ENCODE peak calls at places on chromosome 19, in six cellular contexts. H is breast epithelium, F is H1, K is prostate gland, N is spleen, U is suprapubic skin. B is an unnamed sample.
A peak's percentile ranks its signal among the peaks of the same experiment; 100 is the strongest.

GRCh38 chr19:16589917-16590316 is 17.7 kb upstream of the SLC35E1 start:
- DNase-seq in N (no peak), F (no peak), U (no peak), K (no peak), H (no peak), B (no peak)

GRCh38 chr19:4738734-4739133 is 15.1 kb upstream of the DPP9 start:
- DNase-seq in K (no peak), F (no peak), U (no peak), H (no peak), N (no peak), B (no peak)

GRCh38 chr19:56217039-56217949 is 15.2 kb downstream of the ZSCAN5C start:
- DNase-seq in K (peak; percentile 24), F (peak; percentile 27), U (no peak), N (no peak), H (no peak), B (no peak)

GRCh38 chr19:10352764-10353671 is 13.6 kb upstream of the ICAM3 start:
- DNase-seq in H (no peak), F (peak; percentile 90), N (no peak), U (no peak), K (no peak), B (no peak)

GRCh38 chr19:8935460-8935859 is 74.7 kb downstream of the MUC16 start:
- DNase-seq in U (no peak), K (no peak), N (no peak), F (no peak), H (no peak), B (no peak)

GRCh38 chr19:41638624-41639023 is 11.8 kb upstream of the CEACAM4 start:
- DNase-seq in F (no peak), K (no peak), H (no peak), U (no peak), N (no peak), B (no peak)

GRCh38 chr19:43311706-43312105 is 41.8 kb upstream of the CD177 start:
- DNase-seq in H (no peak), F (no peak), N (no peak), U (no peak), K (no peak), B (no peak)

GRCh38 chr19:15782211-15782610 is 5.2 kb upstream of the OR10H5 start:
- DNase-seq in U (no peak), N (no peak), K (no peak), H (no peak), F (no peak), B (no peak)

GRCh38 chr19:51861870-51862622 is 25.7 kb downstream of the ZNF577 start:
- DNase-seq in F (no peak), H (no peak), K (no peak), N (no peak), U (no peak), B (no peak)

GRCh38 chr19:4557186-4557970 is 2.1 kb downstream of the SEMA6B start:
- DNase-seq in K (no peak), N (peak; percentile 86), F (no peak), H (no peak), U (no peak), B (no peak)

GRCh38 chr19:2579678-2580280 is 103.9 kb downstream of the GADD45B start:
- DNase-seq in N (peak; percentile 47), K (no peak), H (no peak), F (no peak), U (peak; percentile 65), B (no peak)

GRCh38 chr19:2575734-2576481 is 100.0 kb downstream of the GADD45B start:
- DNase-seq in K (no peak), U (peak; percentile 95), F (no peak), H (peak; percentile 70), N (peak; percentile 57), B (peak; percentile 66)

GRCh38 chr19:2577722-2578335 is 101.9 kb downstream of the GADD45B start:
- DNase-seq in U (peak; percentile 69), K (no peak), N (peak; percentile 36), H (no peak), F (no peak), B (no peak)

GRCh38 chr19:2578911-2579677 is 103.2 kb downstream of the GADD45B start:
- DNase-seq in F (peak; percentile 76), K (peak; percentile 91), H (peak; percentile 89), N (peak; percentile 93), U (peak; percentile 95), B (peak; percentile 96)

DNA sequence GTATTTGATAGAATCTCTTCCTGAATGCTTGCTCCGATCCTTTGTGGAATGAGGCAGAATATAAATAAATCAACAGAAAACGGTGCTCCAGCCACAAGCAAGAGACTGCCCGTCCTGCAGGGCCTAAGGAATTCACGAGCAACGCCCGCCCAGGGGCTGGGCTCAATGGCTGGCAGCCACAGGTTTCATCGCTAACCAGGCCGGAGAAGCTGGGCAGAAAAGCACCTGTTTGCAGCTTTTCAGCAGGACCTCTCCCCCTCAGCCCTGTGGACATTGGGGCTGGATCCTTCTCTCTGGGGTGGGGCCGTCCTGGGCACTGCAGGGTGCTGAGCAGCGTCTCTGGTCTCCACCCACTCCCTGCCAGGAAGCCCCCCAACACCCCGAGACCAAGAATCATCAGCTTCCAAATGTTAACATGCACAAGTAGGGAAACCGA is 102.5 kb downstream of the GADD45B start:
- DNase-seq in F (no peak), U (peak; percentile 76), N (peak; percentile 66), H (peak; percentile 40), K (peak; percentile 55), B (peak; percentile 55)
- H3K4me3 ChIP-seq in F (peak overlapping the region; percentile 55), U (peak overlapping the region; percentile 50), N (peak overlapping the region; percentile 61), H (peak overlapping the region; percentile 44), K (no peak overlapping the region), B (peak overlapping the region; percentile 46)

DNA sequence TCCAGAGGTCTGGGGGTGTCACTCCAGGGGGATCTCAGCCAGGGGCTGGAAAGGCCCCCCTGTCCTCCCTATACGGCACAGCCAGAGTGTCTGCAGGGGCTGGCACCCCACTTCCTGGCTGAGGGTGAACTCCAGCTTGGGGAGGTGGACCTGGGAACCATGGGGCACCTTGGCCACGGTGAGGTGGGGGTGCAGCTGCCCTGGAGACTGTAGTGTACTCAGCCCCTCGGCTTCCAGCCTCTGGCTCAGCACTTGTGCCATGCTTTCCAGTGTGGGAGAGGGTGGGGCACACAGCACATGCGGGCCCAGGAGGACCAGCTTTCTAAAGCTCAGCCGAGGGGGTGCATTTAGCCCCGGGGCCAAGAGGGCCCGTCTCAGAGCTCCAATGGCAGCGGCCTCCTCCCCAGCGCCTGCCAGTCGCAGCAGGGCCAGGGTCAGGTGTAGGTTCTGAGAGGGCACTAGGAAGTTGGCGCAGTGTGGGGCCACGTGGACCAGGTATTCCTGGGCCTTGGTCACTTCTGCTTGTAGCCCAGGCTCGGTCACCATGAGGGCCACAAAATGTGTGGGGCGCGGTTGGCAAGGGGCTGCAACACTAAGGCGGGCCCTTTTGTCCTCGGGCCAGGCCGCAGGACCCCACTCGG is 1.4 kb downstream of the LENG9 start:
- DNase-seq in U (peak; percentile 78), F (no peak), K (no peak), H (no peak), N (peak; percentile 87), B (peak; percentile 50)
- TF ChIP-seq POLR2AphosphoS5 in U (no peak), F (peak; percentile 5), K (no peak), H (no peak), N (peak; percentile 8), B (no peak)

DNA sequence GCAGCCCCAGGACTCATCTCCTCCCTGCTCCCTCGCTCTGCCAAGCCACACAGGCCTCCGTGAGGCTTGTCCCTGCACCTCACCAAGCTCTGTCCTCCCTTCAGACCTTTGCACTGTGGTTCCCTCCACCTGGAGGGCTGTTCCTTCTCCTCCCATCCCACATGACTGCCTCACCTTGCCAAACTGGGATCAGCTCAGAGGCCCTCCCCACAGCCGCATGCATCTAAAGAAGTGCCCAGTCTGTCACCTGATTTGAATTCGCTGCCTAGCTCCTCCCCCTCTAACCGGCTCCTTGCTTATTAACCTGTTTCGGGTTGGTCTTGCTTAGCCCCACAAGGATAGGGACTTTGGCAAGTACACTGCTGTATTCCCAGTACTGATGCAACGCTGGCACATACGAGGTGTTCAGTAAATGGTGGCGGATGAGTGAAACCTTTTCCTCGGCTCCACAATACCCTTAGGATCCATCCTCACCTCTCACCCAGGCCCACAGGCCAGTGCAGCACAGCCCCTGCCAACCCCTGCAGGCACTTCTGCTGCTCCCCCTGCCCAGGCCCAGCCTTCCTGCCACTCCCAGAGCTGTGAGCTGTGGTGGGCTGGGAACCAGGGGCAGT is 4.4 kb downstream of the AKT2 start:
- DNase-seq in K (peak; percentile 70), N (peak; percentile 66), F (no peak), U (no peak), H (peak; percentile 52), B (peak; percentile 70)
- TF ChIP-seq POLR2A in K (no peak), N (no peak), F (no peak), U (no peak), H (no peak), B (no peak)

DNA sequence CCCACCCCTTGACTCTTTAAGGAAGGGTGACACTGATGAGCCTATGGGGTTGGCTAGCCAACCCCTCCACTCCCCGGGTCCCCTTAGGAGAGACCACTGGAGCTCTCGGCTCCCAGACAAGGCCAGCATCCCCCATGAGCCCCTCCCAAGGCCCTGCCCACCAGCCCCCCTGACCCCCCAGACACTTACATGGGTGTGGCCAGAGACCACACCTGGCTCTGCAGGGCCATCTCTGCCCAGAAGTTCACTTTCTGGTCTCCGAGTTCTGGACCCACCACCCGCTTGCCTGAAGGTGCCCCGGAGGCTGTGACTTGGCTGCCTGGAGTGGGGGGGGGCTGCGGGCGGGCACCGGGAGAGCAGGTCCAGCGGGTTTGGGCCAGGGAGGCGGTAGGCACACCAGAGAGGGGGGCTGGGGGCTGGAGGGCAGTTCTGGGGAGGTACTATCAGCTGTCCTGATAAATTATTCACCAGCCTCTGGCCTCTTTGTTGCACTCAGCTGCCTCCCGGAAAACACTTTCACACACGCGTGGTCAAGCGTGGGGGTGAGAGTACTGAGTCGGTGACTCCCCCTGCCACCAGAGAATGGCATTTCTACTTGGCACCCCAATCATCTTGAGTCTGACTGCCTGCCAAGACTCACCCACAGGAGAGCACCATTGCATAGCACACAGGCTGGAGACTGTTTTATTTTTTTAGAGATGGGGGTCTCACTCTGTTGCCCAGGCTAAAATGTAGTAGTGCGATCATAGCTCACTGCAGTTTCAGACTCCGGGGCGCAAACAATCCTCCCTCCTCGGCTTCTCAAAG is at the start of gene PALM3:
- DNase-seq in F (no peak), N (no peak), H (peak; percentile 34), K (peak; percentile 42), U (no peak), B (peak; percentile 90)
- H3K4me3 ChIP-seq in F (no peak within 1 kb of the TSS), N (no peak within 1 kb of the TSS), H (no peak within 1 kb of the TSS), K (no peak within 1 kb of the TSS), U (no peak within 1 kb of the TSS), B (peak within 1 kb of the TSS; percentile 31)